ENCODE peak calls at places on chromosomes 16 and 17, in seven cellular contexts. F, T, H, U, A, V and Q are unnamed samples.

GRCh38 chr17:746181-746580 is 5.9 kb downstream of the GEMIN4 start:
- DNase-seq in V (no peak), U (no peak), T (no peak), A (no peak), F (no peak), H (no peak), Q (no peak)

GRCh38 chr17:72730091-72730490 is 362.4 kb downstream of the SLC39A11 start:
- DNase-seq in V (no peak), A (no peak), U (peak; percentile 77), F (no peak), H (no peak), T (peak; percentile 8), Q (no peak)

GRCh38 chr16:9408297-9408696 is 316.9 kb downstream of the HAPSTR1 start:
- DNase-seq in U (no peak), A (no peak), V (no peak), T (no peak), F (no peak), H (no peak), Q (no peak)

GRCh38 chr16:4746215-4746614 is 11.9 kb downstream of the DNAAF8 start:
- DNase-seq in H (no peak), U (no peak), F (no peak), T (no peak), A (no peak), V (no peak), Q (no peak)

GRCh38 chr16:64313726-64314125 is 808.1 kb downstream of the CDH11 start:
- DNase-seq in A (no peak), H (no peak), V (no peak), T (no peak), F (no peak), U (no peak), Q (no peak)

GRCh38 chr17:67293251-67294203 is 48.5 kb upstream of the HELZ start:
- DNase-seq in F (no peak), T (peak; percentile 48), H (peak; percentile 43), V (peak; percentile 54), A (no peak), U (peak; percentile 50), Q (peak; percentile 23)

GRCh38 chr16:68399456-68399855 is 48.9 kb downstream of the SMPD3 start:
- DNase-seq in T (peak; percentile 10), V (no peak), U (peak; percentile 8), F (no peak), H (no peak), A (no peak), Q (no peak)

GRCh38 chr17:80942360-80943345 is 49.0 kb upstream of the CHMP6 start:
- DNase-seq in V (peak; percentile 91), F (no peak), A (peak; percentile 42), U (peak; percentile 97), T (peak; percentile 96), H (peak; percentile 68), Q (peak; percentile 93)

GRCh38 chr16:31487076-31487719 is 4.3 kb downstream of the SLC5A2 start:
- DNase-seq in V (no peak), T (no peak), A (no peak), U (no peak), H (no peak), F (no peak), Q (no peak)

GRCh38 chr17:5823219-5823618 is 238.9 kb upstream of the NLRP1 start:
- DNase-seq in H (no peak), T (no peak), A (no peak), F (no peak), V (no peak), U (no peak), Q (no peak)

GRCh38 chr16:85332175-85332574 is 219.9 kb upstream of the CIBAR2 start:
- DNase-seq in F (no peak), T (no peak), A (no peak), U (no peak), V (no peak), H (no peak), Q (no peak)

GRCh38 chr16:85329999-85330693 is 217.9 kb upstream of the CIBAR2 start:
- DNase-seq in A (no peak), V (no peak), F (no peak), H (no peak), U (no peak), T (no peak), Q (no peak)

GRCh38 chr16:85329059-85329812 is 217.0 kb upstream of the CIBAR2 start:
- DNase-seq in U (no peak), A (no peak), F (no peak), H (no peak), V (no peak), T (no peak), Q (no peak)

GRCh38 chr16:85331685-85332084 is 219.4 kb upstream of the CIBAR2 start:
- DNase-seq in A (no peak), F (no peak), V (no peak), T (no peak), H (no peak), U (no peak), Q (no peak)

DNA sequence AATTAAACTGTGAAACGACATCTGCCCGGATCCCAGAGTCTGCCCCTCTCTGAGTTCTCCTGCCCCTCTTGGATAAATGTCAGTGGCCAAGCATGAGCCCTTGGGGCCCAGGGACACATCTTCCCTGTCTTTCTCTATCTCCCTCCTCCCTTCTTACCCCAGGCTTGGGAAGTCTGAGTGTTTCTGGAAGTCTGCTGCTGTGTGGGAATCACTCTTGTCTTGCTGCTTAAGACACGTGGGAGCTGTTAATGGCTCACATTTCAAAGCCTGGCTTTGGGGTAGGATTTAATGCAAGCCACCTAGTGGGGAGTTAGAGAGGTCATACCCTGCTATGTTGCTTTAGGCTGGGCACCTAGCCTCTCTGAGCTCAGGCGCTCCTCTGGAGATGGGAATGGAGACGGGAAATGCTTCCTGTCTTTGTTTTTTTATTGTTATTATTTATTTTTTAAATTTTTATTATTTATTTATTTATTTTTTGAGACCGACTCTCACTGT is 218.5 kb upstream of the CIBAR2 start:
- DNase-seq in H (peak; percentile 23), T (peak; percentile 92), U (peak; percentile 85), F (peak; percentile 61), V (no peak), A (peak; percentile 81), Q (peak; percentile 79)
- TF ChIP-seq CTCF in H (peak; percentile 44), T (peak; percentile 69), U (peak; percentile 47), F (peak; percentile 52), V (peak; percentile 25), A (peak; percentile 68), Q (peak; percentile 70)

GRCh38 chr17:27354491-27355081 is 60.7 kb downstream of the WSB1 start:
- DNase-seq in U (no peak), V (no peak), F (peak; percentile 51), H (no peak), T (no peak), A (no peak), Q (no peak)
- H3K4me3 ChIP-seq in U (no peak overlapping the region), V (no peak overlapping the region), F (no peak overlapping the region), H (no peak overlapping the region), T (no peak overlapping the region), A (no peak overlapping the region), Q (peak overlapping the region; percentile 74)

DNA sequence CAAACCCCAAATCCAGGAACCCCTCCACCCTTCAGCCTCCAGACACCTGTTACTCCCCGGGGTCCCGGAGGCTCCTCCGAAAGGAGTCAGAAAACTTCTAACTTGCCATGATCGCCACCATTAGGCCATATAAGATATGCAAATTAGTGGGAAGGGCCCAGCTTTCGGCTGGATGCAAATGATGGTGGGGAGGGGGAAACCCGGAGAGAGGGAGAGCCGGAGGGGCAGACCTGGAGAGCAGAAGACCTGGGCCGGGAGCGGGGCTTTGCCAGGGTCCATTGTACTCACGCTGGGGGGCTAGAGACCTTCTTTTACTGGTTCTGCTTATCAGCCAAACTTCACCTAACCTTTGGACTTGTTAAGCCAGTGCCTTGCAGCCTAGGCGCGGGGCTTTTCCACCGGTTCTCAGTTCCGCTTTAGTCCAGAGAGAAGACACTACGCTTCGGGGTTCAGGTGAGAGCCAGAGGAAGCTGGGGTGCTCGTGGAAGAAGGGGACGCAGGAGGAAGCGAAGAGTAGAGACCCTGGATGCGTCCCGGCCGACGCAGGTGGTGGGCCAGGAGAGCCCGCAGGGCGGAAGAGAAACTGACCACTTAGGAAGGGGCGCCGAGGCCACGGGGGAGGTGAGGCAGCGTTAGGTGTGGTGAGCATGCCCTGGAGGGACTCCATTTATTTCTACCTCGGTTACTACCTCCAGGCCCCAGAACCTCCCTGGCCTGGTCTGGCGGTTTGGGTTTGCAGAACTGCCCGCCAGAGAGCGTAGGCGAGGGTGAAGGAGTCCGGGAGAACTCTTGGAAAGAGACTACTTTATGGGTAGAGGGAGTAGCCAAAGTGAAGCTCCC is at the start of gene HNF1B:
- DNase-seq in F (no peak), A (no peak), T (no peak), U (no peak), V (no peak), H (peak; percentile 74), Q (no peak)
- TF ChIP-seq CTCF in F (no peak), A (peak; percentile 2), T (no peak), U (no peak), V (no peak), H (peak; percentile 23), Q (no peak)

DNA sequence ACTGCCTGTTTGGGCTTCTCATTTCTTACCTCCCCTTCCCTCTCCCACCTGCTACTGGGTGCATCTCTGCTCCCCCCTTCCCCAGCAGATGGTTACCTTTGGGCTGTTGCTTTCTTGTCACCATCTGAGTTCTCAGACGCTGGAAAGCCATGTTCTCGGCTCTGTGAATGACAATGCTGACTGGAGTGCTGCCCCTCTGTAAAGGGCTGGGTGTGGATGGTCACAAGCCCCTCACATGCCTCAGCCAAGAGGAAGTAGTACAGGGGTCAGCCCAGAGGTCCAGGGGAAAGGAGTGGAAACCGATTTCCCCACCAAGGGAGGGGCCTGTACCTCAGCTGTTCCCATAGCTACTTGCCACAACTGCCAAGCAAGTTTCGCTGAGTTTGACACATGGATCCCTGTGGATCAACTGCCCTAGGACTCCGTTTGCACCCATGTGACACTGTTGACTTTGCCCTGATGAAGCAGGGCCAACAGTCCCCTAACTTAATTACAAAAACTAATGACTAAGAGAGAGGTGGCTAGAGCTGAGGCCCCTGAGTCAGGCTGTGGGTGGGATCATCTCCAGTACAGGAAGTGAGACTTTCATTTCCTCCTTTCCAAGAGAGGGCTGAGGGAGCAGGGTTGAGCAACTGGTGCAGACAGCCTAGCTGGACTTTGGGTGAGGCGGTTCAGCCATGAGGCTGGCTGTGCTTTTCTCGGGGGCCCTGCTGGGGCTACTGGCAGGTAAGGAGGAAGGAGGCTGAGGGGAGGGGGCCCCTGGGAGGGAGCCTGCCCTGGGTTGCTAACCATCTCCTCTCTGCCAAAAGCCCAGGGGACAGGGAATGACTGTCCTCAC is at the start of gene CD68:
- DNase-seq in F (peak; percentile 98), A (peak; percentile 70), U (peak; percentile 92), H (no peak), T (peak; percentile 88), V (peak; percentile 60), Q (peak; percentile 97)
- H3K4me3 ChIP-seq in F (no peak within 1 kb of the TSS), A (peak within 1 kb of the TSS; percentile 15), U (no peak within 1 kb of the TSS), H (no peak within 1 kb of the TSS), T (peak within 1 kb of the TSS; percentile 48), V (peak within 1 kb of the TSS; percentile 59), Q (peak within 1 kb of the TSS; percentile 25)